ENCODE peak calls at places on chromosomes 2 and 18, in five cellular contexts. R is HuH-7, N is T-helper 9 cell, J is NCI-H2029, H is SJSA1. K is an unnamed sample.

GRCh38 chr2:18546586-18546985 is 13.9 kb downstream of the RDH14 start:
- DNase-seq in R (no peak), N (no peak), J (peak), H (no peak), K (no peak)

GRCh38 chr2:231717281-231718180 is 9.2 kb downstream of the PTMA start:
- DNase-seq in R (no peak), N (no peak), J (no peak), H (no peak), K (peak)

GRCh38 chr2:41965886-41966285 is 81.9 kb upstream of the PKDCC start:
- DNase-seq in R (no peak), N (no peak), J (no peak), H (no peak), K (peak)

GRCh38 chr2:3099860-3100234 is 277.8 kb downstream of the EIPR1 start:
- DNase-seq in R (no peak), N (no peak), J (no peak), H (no peak), K (no peak)

GRCh38 chr2:57890462-57890861 is 156.1 kb upstream of the VRK2 start:
- DNase-seq in R (no peak), N (no peak), J (no peak), H (no peak), K (no peak)

GRCh38 chr2:69509011-69509749 is 71.9 kb upstream of the NFU1 start:
- DNase-seq in R (no peak), N (no peak), J (peak), H (no peak), K (no peak)

GRCh38 chr2:53131416-53131815 is 636.2 kb upstream of the CHAC2 start:
- DNase-seq in R (no peak), N (no peak), J (no peak), H (no peak), K (no peak)

GRCh38 chr2:37671013-37671815 is at the start of gene CDC42EP3:
- DNase-seq in R (peak), N (peak), J (peak), H (peak), K (peak)

GRCh38 chr2:191358325-191359025 is 113.3 kb downstream of the MYO1B start:
- DNase-seq in R (no peak), N (no peak), J (peak), H (no peak), K (no peak)

GRCh38 chr2:78408795-78409118 is 616.7 kb upstream of the REG3G start:
- DNase-seq in R (no peak), N (no peak), J (no peak), H (no peak), K (no peak)

GRCh38 chr18:48208432-48208948 is 200.7 kb downstream of the ZBTB7C start:
- DNase-seq in R (no peak), N (no peak), J (no peak), H (no peak), K (no peak)

GRCh38 chr2:207719008-207719407 is 7.6 kb downstream of the CCNYL1 start:
- DNase-seq in R (no peak), N (no peak), J (no peak), H (no peak), K (no peak)

GRCh38 chr18:8257851-8258434 is 351.3 kb upstream of the RAB12 start:
- DNase-seq in R (no peak), N (no peak), J (no peak), H (no peak), K (no peak)

GRCh38 chr2:136291871-136292270 is 173.9 kb upstream of the CXCR4 start:
- DNase-seq in R (no peak), N (no peak), J (no peak), H (no peak), K (no peak)

GRCh38 chr2:76197842-76198448 is 487.2 kb upstream of the GCFC2 start:
- DNase-seq in R (peak), N (no peak), J (peak), H (peak), K (no peak)

K was measured in psoas muscle.